ENCODE peak calls at places on chromosomes 5 and 9, in four cellular contexts. G is hepatocyte, A is fibroblast of lung, T is neural progenitor cell. Q is an unnamed sample.

GRCh38 chr5:31346896-31347557 is 153.5 kb downstream of the CDH6 start:
- DNase-seq in G (no peak), A (no peak), T (no peak), Q (no peak)

GRCh38 chr5:134586866-134587524 is 45.6 kb downstream of the SAR1B start:
- DNase-seq in G (peak; percentile 89), A (peak; percentile 68), T (peak; percentile 90), Q (peak; percentile 55)

GRCh38 chr5:73299017-73299630 is 126.1 kb downstream of the TMEM174 start:
- DNase-seq in G (peak; percentile 34), A (no peak), T (peak; percentile 84), Q (no peak)

GRCh38 chr9:92648447-92649406 is 21.2 kb downstream of the IPPK start:
- DNase-seq in G (no peak), A (no peak), T (no peak), Q (no peak)

GRCh38 chr5:43041131-43041668 is 1.1 kb upstream of the ANXA2R start:
- DNase-seq in G (peak; percentile 43), A (no peak), T (peak; percentile 16), Q (no peak)

GRCh38 chr5:78518365-78519197 is 130.0 kb downstream of the LHFPL2 start:
- DNase-seq in G (peak; percentile 86), A (peak; percentile 94), T (no peak), Q (peak; percentile 93)

GRCh38 chr9:72753261-72753893 is 199.5 kb downstream of the ALDH1A1 start:
- DNase-seq in G (peak; percentile 23), A (peak; percentile 30), T (no peak), Q (peak; percentile 21)

GRCh38 chr5:82817897-82818676 is 259.1 kb downstream of the TMEM167A start:
- DNase-seq in G (no peak), A (no peak), T (no peak), Q (no peak)

GRCh38 chr5:30121092-30121491 is 1072.4 kb upstream of the CDH6 start:
- DNase-seq in G (no peak), A (no peak), T (no peak), Q (no peak)

GRCh38 chr9:4985376-4986266 is 549 bp downstream of the JAK2 start:
- DNase-seq in G (peak; percentile 70), A (peak; percentile 57), T (peak; percentile 55), Q (peak; percentile 45)

GRCh38 chr9:127214421-127215265 is 49.9 kb upstream of the GARNL3 start:
- DNase-seq in G (peak; percentile 87), A (peak; percentile 53), T (peak; percentile 73), Q (peak; percentile 38)

DNA sequence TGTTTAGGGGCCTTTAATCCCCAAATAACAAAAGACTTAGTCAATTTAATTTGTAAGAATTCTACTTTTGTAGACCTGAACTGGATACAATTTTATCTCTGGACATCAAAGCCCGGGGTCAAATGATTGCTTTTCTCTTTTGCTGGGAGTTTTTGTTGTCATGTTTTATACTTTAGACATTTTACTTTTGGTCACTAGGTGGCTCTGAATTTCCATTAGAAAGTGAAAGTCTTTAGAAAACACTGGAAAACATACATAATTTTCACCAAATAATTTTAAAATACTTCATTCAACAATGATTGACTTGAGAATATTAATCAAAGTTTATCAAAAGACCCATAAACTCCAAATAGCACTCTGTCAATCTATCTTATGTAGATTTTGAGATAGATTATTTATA is 2.8 kb upstream of the PCA3 start:
- DNase-seq in G (no peak), A (no peak), T (no peak), Q (no peak)
- TF ChIP-seq CTCF in G (peak; percentile 56), A (no peak), T (peak; percentile 45), Q (peak; percentile 33)

DNA sequence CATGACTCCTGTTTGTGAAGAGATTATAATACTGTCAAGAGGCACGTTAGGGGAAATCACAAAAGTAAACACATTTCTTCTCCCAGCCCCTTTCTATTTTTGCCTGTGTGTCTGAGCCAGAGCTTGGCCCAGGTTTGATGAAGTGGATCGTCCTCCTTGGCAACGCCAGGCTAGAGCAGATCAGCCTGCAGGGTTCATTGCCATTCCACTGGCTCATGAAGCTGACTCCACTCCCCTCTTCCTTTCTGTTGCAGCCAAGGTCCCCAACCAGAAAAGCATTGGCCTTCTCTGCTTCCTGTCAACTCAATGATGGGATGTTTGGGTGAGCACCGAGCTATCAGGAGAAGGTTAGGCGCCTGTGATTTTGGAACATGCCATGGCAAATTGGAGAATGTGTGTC is 3.3 kb downstream of the ADRB2 start:
- DNase-seq in G (no peak), A (no peak), T (no peak), Q (no peak)
- H3K4me1 ChIP-seq in G (no peaks in the 10 kb centered on the region), A (peaks cover 6% of the 10 kb centered on the region), T (peaks cover 4% of the 10 kb centered on the region), Q (peaks cover 12% of the 10 kb centered on the region)

DNA sequence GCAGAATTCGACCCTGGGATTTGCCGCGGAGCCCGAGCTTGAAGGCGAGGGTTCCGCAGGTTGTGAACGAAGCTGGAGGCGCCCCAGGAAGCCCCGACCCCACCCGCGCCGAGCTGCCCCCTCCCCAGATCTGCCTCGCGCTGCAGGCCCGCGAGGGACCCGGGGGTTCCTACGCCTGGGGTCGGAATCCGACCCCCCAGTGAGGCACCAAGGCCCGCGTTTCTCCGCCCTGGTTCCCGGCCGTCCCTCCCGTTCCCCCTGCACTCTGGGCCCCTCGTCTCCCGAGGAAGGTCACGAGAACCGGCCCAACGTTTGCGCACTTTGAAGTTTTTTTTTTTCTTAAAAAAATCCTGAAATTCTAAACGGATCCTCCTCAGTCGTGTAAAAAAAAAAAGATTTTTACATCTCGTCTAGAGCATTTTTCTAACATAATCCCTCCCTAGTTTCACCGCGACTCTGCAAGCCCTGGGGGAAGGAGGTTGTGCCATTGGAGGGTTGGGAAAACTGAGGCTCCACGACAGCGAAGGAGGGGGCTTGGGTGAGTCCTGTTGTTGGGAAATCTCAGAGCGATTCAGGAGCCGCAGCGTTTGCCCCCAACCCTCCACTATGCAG is 933 bp upstream of the GFPT2 start:
- DNase-seq in G (no peak), A (no peak), T (no peak), Q (no peak)
- TF ChIP-seq EZH2 in G (no peak), A (no peak), T (peak; percentile 72), Q (no peak)

GRCh38 chr9:10479172-10479571 is 133.6 kb downstream of the PTPRD start:
- DNase-seq in G (peak; percentile 4), A (no peak), T (peak; percentile 18), Q (no peak)
- TF ChIP-seq CTCF in G (peak; percentile 30), A (no peak), T (peak; percentile 67), Q (peak; percentile 43)

DNA sequence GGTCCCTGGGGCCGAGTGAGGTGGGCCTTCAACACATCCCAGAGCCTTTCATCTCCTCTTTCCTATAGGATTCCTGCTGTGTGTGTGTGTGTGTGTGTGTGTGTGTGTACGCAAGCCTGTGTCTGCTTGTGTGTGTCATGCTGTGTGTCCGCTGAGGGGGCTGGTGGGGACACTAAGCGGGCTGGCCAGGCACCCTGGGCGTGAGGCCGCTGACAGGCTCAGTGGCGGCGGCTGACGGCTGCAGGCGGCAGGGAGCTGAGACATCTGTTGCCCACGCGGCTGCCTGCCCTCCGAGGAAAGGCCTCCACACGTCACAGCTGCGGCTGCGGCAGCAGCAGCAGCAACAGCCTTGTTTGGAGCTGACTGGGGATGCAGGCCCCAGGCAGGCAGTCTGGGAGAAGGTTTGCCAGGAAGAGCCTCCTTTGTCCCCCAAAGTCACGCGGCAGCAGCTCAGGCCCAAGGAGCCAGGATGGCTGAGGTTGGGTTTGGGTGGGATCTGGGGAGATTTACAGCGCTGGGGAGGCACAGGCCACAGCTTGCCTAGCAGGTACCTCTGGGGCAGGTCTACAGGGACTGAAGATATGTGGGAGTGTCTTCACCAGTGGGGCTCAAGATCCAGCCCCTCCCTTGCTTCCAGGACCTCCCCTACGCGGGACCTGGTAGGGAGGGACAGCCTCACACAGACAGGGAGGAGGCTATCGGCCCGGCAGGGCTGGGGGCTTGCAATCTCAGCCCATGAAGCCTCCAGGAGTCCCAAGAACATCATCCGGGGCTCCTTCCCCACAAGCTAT is 1.8 kb downstream of the PDLIM4 start:
- DNase-seq in G (peak; percentile 86), A (peak; percentile 94), T (peak; percentile 54), Q (peak; percentile 91)
- H3K4me1 ChIP-seq in G (peaks cover 36% of the 10 kb centered on the region), A (peaks cover 41% of the 10 kb centered on the region), T (peaks cover 13% of the 10 kb centered on the region), Q (peaks cover 64% of the 10 kb centered on the region)